ENCODE peak calls at places on chromosomes 3 and 15, in ten cellular contexts. N is KG1; X is NCI-H1694; J is CD8-positive, alpha-beta memory T cell; V is pons; S is iPS-NIHi11; A is foreskin fibroblast; D is natural killer cell; Q is T-helper 2 cell; F is psoas muscle. O is an unnamed sample.

GRCh38 chr15:42785569-42785968 is 48.6 kb upstream of the CDAN1 start:
- DNase-seq in N (no peak), X (no peak), J (no peak), V (no peak), S (no peak), A (no peak), D (no peak), Q (no peak), F (no peak), O (no peak)

GRCh38 chr3:134880431-134880830 is 85.4 kb downstream of the EPHB1 start:
- DNase-seq in N (no peak), X (no peak), J (no peak), V (no peak), S (no peak), A (no peak), D (no peak), Q (no peak), F (no peak), O (no peak)

GRCh38 chr15:41850482-41851166 is 12.0 kb downstream of the PLA2G4B start:
- DNase-seq in N (no peak), X (no peak), J (no peak), V (no peak), S (no peak), A (no peak), D (no peak), Q (no peak), F (no peak), O (no peak)

GRCh38 chr3:21447471-21448205 is 303.4 kb downstream of the ZNF385D start:
- DNase-seq in N (no peak), X (no peak), J (no peak), V (no peak), S (no peak), A (peak), D (no peak), Q (no peak), F (no peak), O (no peak)

GRCh38 chr3:178392553-178392952 is 143.7 kb upstream of the KCNMB2 start:
- DNase-seq in N (no peak), X (no peak), J (no peak), V (no peak), S (no peak), A (peak), D (no peak), Q (no peak), F (no peak), O (no peak)

GRCh38 chr15:31049682-31050606 is 51.6 kb downstream of the TRPM1 start:
- DNase-seq in N (no peak), X (no peak), J (no peak), V (peak), S (no peak), A (no peak), D (no peak), Q (no peak), F (no peak), O (no peak)

GRCh38 chr3:170301404-170301803 is 56.1 kb upstream of the SKIL start:
- DNase-seq in N (no peak), X (no peak), J (no peak), V (no peak), S (no peak), A (peak), D (no peak), Q (no peak), F (no peak), O (no peak)

GRCh38 chr15:85646538-85647091 is 148.1 kb downstream of the KLHL25 start:
- DNase-seq in N (no peak), X (no peak), J (peak), V (no peak), S (no peak), A (peak), D (peak), Q (no peak), F (no peak), O (no peak)

GRCh38 chr3:134074001-134074789 is 44.5 kb upstream of the SLCO2A1 start:
- DNase-seq in N (no peak), X (no peak), J (no peak), V (no peak), S (no peak), A (no peak), D (no peak), Q (no peak), F (no peak), O (no peak)

GRCh38 chr3:48409291-48410201 is 20.3 kb downstream of the PLXNB1 start:
- DNase-seq in N (no peak), X (no peak), J (no peak), V (no peak), S (peak), A (no peak), D (peak), Q (no peak), F (peak), O (no peak)

GRCh38 chr3:9739181-9739580 is 7.6 kb downstream of the BRPF1 start:
- DNase-seq in N (no peak), X (no peak), J (no peak), V (no peak), S (no peak), A (no peak), D (no peak), Q (no peak), F (no peak), O (no peak)

GRCh38 chr3:124774305-124774673 is 44.0 kb downstream of the UMPS start:
- DNase-seq in N (no peak), X (no peak), J (no peak), V (no peak), S (peak), A (peak), D (no peak), Q (no peak), F (peak), O (no peak)

GRCh38 chr3:156819842-156820686 is 6.1 kb upstream of the LEKR1 start:
- DNase-seq in N (no peak), X (no peak), J (no peak), V (no peak), S (no peak), A (no peak), D (no peak), Q (no peak), F (no peak), O (no peak)

O was measured in SK-MEL-5.